ENCODE peak calls at places on chromosomes 11 and 22, in five cellular contexts. P, N, E, W and J are unnamed samples. For H3K4me1, the result is how much of the 10 kb centered on the place peaks cover.

GRCh38 chr11:12449961-12450715 is 72.8 kb downstream of the PARVA start:
- DNase-seq in P (no peak), N (no peak), E (no peak), W (no peak), J (no peak)

GRCh38 chr22:27223317-27224177 is 566.2 kb downstream of the MIAT start:
- DNase-seq in P (no peak), N (no peak), E (peak), W (no peak), J (no peak)

GRCh38 chr11:21810650-21811049 is 382.2 kb upstream of the ANO5 start:
- DNase-seq in P (no peak), N (no peak), E (no peak), W (no peak), J (no peak)

GRCh38 chr11:61812736-61813411 is 3.9 kb downstream of the FADS1 start:
- DNase-seq in P (no peak), N (no peak), E (peak), W (no peak), J (no peak)

GRCh38 chr11:75273331-75273988 is 32.9 kb downstream of the TPBGL start:
- DNase-seq in P (no peak), N (no peak), E (peak), W (no peak), J (no peak)

GRCh38 chr11:95661159-95661558 is 128.4 kb downstream of the FAM76B start:
- DNase-seq in P (no peak), N (no peak), E (no peak), W (no peak), J (no peak)

GRCh38 chr11:43918662-43919061 is 23.8 kb upstream of the C11orf96 start:
- DNase-seq in P (no peak), N (no peak), E (no peak), W (no peak), J (no peak)

GRCh38 chr22:24474221-24474620 is 20.9 kb upstream of the UPB1 start:
- DNase-seq in P (no peak), N (no peak), E (no peak), W (no peak), J (no peak)

GRCh38 chr11:100562102-100562501 is 125.0 kb upstream of the ARHGAP42 start:
- DNase-seq in P (no peak), N (no peak), E (no peak), W (no peak), J (no peak)

GRCh38 chr11:63871962-63872832 is 33.3 kb downstream of the MARK2 start:
- DNase-seq in P (peak), N (peak), E (peak), W (peak), J (peak)

GRCh38 chr11:66317766-66318575 is 1.1 kb upstream of the CD248 start:
- DNase-seq in P (no peak), N (no peak), E (peak), W (peak), J (peak)

GRCh38 chr11:70650075-70650909 is 252.0 kb downstream of the CTTN start:
- DNase-seq in P (peak), N (peak), E (no peak), W (peak), J (peak)

GRCh38 chr11:115525600-115526006 is 21.4 kb upstream of the CADM1 start:
- DNase-seq in P (no peak), N (no peak), E (no peak), W (no peak), J (no peak)

GRCh38 chr11:96263361-96263763 is 79.6 kb downstream of the MAML2 start:
- DNase-seq in P (no peak), N (no peak), E (no peak), W (no peak), J (no peak)

GRCh38 chr11:119671561-119672015 is 57.4 kb downstream of the NECTIN1 start:
- DNase-seq in P (peak), N (no peak), E (no peak), W (peak), J (no peak)

GRCh38 chr22:28998681-28999080 is 63.0 kb downstream of the C22orf31 start:
- DNase-seq in P (no peak), N (no peak), E (no peak), W (no peak), J (no peak)
- TF ChIP-seq CTCF in P (no peak), N (no peak), E (no peak), W (no peak), J (no peak)

DNA sequence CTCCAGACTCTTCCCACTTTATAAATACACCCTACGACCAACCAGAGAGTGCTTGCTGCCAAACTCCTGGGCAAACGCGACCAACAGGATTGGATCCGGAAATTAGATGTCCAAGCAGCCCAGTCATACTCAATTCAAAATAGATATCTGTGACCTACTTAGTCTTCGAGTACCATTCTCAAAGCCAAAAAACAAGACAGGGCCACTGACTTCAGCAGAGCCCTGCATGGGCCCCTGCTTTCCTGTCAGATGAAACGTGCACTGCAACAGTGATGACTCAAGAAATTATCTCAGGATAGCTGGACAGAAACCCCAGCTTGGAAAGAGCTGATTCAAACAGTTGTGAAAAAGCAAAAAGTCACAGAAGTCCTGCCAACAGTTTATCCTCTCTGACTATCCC is 17.6 kb downstream of the SMCO4 start:
- DNase-seq in P (no peak), N (no peak), E (no peak), W (no peak), J (peak)
- H3K4me1 ChIP-seq in P (half or more), N (under half), E (under half), W (half or more), J (under half)

GRCh38 chr22:39940757-39941305 is 19.4 kb upstream of the TMA7B start:
- DNase-seq in P (no peak), N (no peak), E (no peak), W (no peak), J (no peak)
- TF ChIP-seq CTCF in P (no peak), N (no peak), E (peak), W (no peak), J (no peak)

DNA sequence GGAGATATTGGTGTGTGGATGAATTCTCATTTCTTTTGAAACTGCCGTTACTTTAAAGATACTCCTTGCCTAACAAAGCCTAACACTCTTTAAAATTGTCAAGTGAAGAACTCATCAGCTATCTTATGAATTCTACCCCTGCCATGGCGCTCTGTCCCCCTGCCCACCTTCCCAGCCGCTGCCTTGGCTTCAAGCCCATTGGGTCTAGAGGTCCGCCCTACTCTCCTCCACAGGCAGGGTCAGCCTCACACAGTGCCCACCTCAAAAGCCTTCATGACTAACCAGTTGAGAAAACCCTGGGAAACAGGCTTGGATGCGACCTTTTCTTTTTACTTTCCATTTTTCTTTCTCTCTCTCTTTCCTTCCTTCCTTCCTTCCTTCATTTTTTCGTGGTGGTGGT is 128.6 kb downstream of the RRAS2 start:
- DNase-seq in P (no peak), N (no peak), E (no peak), W (no peak), J (no peak)
- H3K4me1 ChIP-seq in P (under half), N (under half), E (under half), W (under half), J (under half)

DNA sequence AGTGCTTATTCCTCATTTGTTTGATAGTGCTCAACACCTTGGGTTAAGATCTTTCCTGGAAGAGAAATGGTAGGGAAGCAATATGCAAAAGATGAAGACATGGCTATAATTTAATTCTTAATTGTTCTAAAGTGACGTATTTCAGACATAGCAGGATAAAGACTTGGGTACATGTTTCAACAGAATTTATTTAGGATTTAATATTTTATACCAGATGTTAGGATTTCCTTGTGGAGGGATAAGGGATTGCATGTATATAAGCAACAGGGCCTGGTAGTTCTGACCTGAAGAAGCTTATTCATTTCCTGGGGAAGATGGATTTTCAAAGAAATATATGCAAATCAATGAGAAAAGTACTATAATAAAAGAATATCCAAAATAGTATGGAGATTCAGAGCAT is 163.8 kb downstream of the FAT3 start:
- DNase-seq in P (no peak), N (no peak), E (no peak), W (no peak), J (no peak)
- TF ChIP-seq CTCF in P (no peak), N (no peak), E (no peak), W (no peak), J (no peak)

GRCh38 chr11:831951-832528 is 712 bp upstream of the CD151 start:
- DNase-seq in P (no peak), N (no peak), E (no peak), W (no peak), J (no peak)
- H3K4me1 ChIP-seq in P (half or more), N (under half), E (half or more), W (half or more), J (under half)

GRCh38 chr22:41367680-41368542 is 13.8 kb upstream of the TEF start:
- DNase-seq in P (no peak), N (no peak), E (no peak), W (peak), J (peak)

GRCh38 chr22:41368543-41368817 is 13.3 kb upstream of the TEF start:
- DNase-seq in P (no peak), N (no peak), E (no peak), W (no peak), J (no peak)

GRCh38 chr22:41366323-41367014 is 15.3 kb upstream of the TEF start:
- DNase-seq in P (no peak), N (no peak), E (no peak), W (no peak), J (no peak)

GRCh38 chr22:41365425-41365824 is 16.3 kb upstream of the TEF start:
- DNase-seq in P (no peak), N (no peak), E (no peak), W (no peak), J (no peak)

DNA sequence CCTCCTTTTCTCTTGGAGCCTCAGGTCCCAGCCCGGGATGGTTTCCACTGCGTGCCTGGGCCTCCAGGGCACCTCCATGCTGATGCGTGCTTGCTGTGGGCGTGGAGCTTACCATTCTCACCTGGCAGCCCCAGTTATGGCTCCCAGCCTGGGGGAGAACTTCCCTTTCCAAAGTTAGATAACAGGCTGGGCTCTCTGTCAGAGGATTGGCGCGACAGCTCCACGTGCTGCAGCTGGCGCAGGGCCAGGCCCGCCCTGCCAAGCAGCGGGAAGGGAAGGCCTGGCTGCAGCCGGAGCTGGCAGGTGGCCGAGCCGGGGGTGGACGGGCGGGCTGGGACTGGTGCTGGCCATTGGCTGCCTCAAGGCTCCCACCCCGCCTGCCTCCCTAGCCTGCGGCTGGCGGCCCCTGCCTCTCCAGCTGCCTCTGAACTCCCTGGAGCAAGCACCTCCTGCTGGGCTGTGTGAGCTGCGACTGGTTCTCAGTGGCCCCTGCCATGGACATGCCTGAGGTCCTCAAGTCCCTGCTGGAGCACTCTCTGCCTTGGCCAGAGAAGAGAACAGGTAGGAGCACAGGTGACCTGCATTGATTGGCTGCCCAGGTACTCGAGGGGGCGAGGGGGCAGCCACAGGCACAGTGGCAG is 14.6 kb upstream of the TEF start:
- DNase-seq in P (peak), N (no peak), E (peak), W (peak), J (peak)
- TF ChIP-seq CTCF in P (peak), N (no peak), E (peak), W (peak), J (peak)

GRCh38 chr11:68200639-68201038 is 12.5 kb downstream of the KMT5B start:
- DNase-seq in P (no peak), N (no peak), E (no peak), W (no peak), J (no peak)

GRCh38 chr11:68211546-68211945 is 1.6 kb downstream of the KMT5B start:
- DNase-seq in P (no peak), N (no peak), E (no peak), W (no peak), J (peak)

GRCh38 chr11:68202165-68202564 is 10.9 kb downstream of the KMT5B start:
- DNase-seq in P (no peak), N (no peak), E (no peak), W (no peak), J (no peak)

GRCh38 chr11:68204402-68204801 is 8.7 kb downstream of the KMT5B start:
- DNase-seq in P (no peak), N (peak), E (peak), W (no peak), J (no peak)

DNA sequence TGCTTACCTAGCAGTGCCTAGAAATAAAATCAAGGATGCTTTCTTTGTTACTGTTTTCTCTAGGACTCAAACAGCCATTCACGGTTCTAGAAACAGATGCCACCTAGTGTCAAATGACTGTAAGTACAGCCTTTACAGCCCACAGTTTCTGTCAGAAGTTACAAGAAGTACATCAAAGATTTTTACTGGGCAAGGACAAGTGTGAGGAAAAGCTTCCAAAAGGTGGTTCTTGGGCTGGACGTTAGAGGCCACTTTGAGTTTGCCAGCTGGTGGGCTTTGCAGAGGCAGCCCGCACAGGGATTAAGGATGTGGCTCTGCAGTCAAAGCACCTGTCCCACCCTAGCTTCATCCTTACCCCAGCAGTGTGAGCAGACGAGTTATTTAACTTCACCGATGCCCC is 6.9 kb downstream of the KMT5B start:
- DNase-seq in P (no peak), N (peak), E (peak), W (no peak), J (no peak)
- H3K4me1 ChIP-seq in P (half or more), N (under half), E (under half), W (half or more), J (half or more)